ENCODE peak calls at places on chromosomes 7 and 10, in eight cellular contexts. One of them, this sample, is unnamed.

GRCh38 chr10:28177944-28178637 is 124.8 kb downstream of the MPP7 start:
- DNase-seq in iPS-NIHi11: no peak
- DNase-seq in stimulated activated CD8-positive, alpha-beta memory T cell treated with anti-CD3 and anti-CD28 coated beads, Interleukin-12 subunit alpha, Interleukin-12 subunit beta, amount 100 ng/mL, for 4 hours: no peak
- DNase-seq in 8988T: no peak
- DNase-seq in left cardiac atrium: no peak
- DNase-seq in posterior vena cava: no peak
- DNase-seq in RWPE1: peak; percentile 19
- DNase-seq in A549: no peak
- DNase-seq in this sample: peak; percentile 19

GRCh38 chr7:130814753-130815152 is 80.7 kb upstream of the KLF14 start:
- DNase-seq in 8988T: no peak
- DNase-seq in stimulated activated CD8-positive, alpha-beta memory T cell treated with anti-CD3 and anti-CD28 coated beads, Interleukin-12 subunit alpha, Interleukin-12 subunit beta, amount 100 ng/mL, for 4 hours: no peak
- DNase-seq in iPS-NIHi11: peak; percentile 19
- DNase-seq in A549: peak; percentile 32
- DNase-seq in RWPE1: no peak
- DNase-seq in posterior vena cava: no peak
- DNase-seq in left cardiac atrium: no peak
- DNase-seq in this sample: peak; percentile 67

GRCh38 chr10:29736325-29737208 is 101.8 kb upstream of the SVIL start:
- DNase-seq in RWPE1: peak; percentile 69
- DNase-seq in 8988T: peak; percentile 93
- DNase-seq in stimulated activated CD8-positive, alpha-beta memory T cell treated with anti-CD3 and anti-CD28 coated beads, Interleukin-12 subunit alpha, Interleukin-12 subunit beta, amount 100 ng/mL, for 4 hours: peak; percentile 10
- DNase-seq in left cardiac atrium: peak; percentile 73
- DNase-seq in iPS-NIHi11: peak; percentile 93
- DNase-seq in A549: peak; percentile 53
- DNase-seq in posterior vena cava: peak; percentile 88
- DNase-seq in this sample: peak; percentile 56

GRCh38 chr10:52961298-52961697 is 188.7 kb upstream of the MBL2 start:
- DNase-seq in 8988T: no peak
- DNase-seq in stimulated activated CD8-positive, alpha-beta memory T cell treated with anti-CD3 and anti-CD28 coated beads, Interleukin-12 subunit alpha, Interleukin-12 subunit beta, amount 100 ng/mL, for 4 hours: no peak
- DNase-seq in posterior vena cava: no peak
- DNase-seq in A549: no peak
- DNase-seq in RWPE1: no peak
- DNase-seq in iPS-NIHi11: no peak
- DNase-seq in left cardiac atrium: no peak
- DNase-seq in this sample: no peak

GRCh38 chr10:72170263-72170662 is 45.5 kb upstream of the ANAPC16 start:
- DNase-seq in 8988T: no peak
- DNase-seq in posterior vena cava: no peak
- DNase-seq in left cardiac atrium: no peak
- DNase-seq in A549: peak; percentile 95
- DNase-seq in iPS-NIHi11: peak; percentile 13
- DNase-seq in RWPE1: no peak
- DNase-seq in stimulated activated CD8-positive, alpha-beta memory T cell treated with anti-CD3 and anti-CD28 coated beads, Interleukin-12 subunit alpha, Interleukin-12 subunit beta, amount 100 ng/mL, for 4 hours: no peak
- DNase-seq in this sample: no peak

GRCh38 chr10:124592736-124593430 is 131.3 kb downstream of the LHPP start:
- DNase-seq in A549: no peak
- DNase-seq in iPS-NIHi11: no peak
- DNase-seq in RWPE1: no peak
- DNase-seq in left cardiac atrium: peak; percentile 5
- DNase-seq in 8988T: no peak
- DNase-seq in stimulated activated CD8-positive, alpha-beta memory T cell treated with anti-CD3 and anti-CD28 coated beads, Interleukin-12 subunit alpha, Interleukin-12 subunit beta, amount 100 ng/mL, for 4 hours: no peak
- DNase-seq in posterior vena cava: peak; percentile 47
- DNase-seq in this sample: no peak

GRCh38 chr7:68185641-68186040 is 1189.0 kb downstream of the TYW1 start:
- DNase-seq in A549: no peak
- DNase-seq in iPS-NIHi11: no peak
- DNase-seq in posterior vena cava: no peak
- DNase-seq in stimulated activated CD8-positive, alpha-beta memory T cell treated with anti-CD3 and anti-CD28 coated beads, Interleukin-12 subunit alpha, Interleukin-12 subunit beta, amount 100 ng/mL, for 4 hours: no peak
- DNase-seq in RWPE1: no peak
- DNase-seq in 8988T: no peak
- DNase-seq in left cardiac atrium: no peak
- DNase-seq in this sample: no peak

GRCh38 chr7:148545172-148545571 is 45.4 kb upstream of the C7orf33 start:
- DNase-seq in 8988T: no peak
- DNase-seq in posterior vena cava: no peak
- DNase-seq in A549: no peak
- DNase-seq in stimulated activated CD8-positive, alpha-beta memory T cell treated with anti-CD3 and anti-CD28 coated beads, Interleukin-12 subunit alpha, Interleukin-12 subunit beta, amount 100 ng/mL, for 4 hours: no peak
- DNase-seq in iPS-NIHi11: no peak
- DNase-seq in left cardiac atrium: no peak
- DNase-seq in RWPE1: no peak
- DNase-seq in this sample: no peak

GRCh38 chr10:119546009-119546408 is 3.5 kb upstream of the RGS10 start:
- DNase-seq in A549: no peak
- DNase-seq in posterior vena cava: no peak
- DNase-seq in 8988T: no peak
- DNase-seq in iPS-NIHi11: no peak
- DNase-seq in left cardiac atrium: no peak
- DNase-seq in RWPE1: no peak
- DNase-seq in stimulated activated CD8-positive, alpha-beta memory T cell treated with anti-CD3 and anti-CD28 coated beads, Interleukin-12 subunit alpha, Interleukin-12 subunit beta, amount 100 ng/mL, for 4 hours: no peak
- DNase-seq in this sample: no peak

GRCh38 chr7:42125321-42125720 is 111.7 kb downstream of the GLI3 start:
- DNase-seq in RWPE1: no peak
- DNase-seq in posterior vena cava: no peak
- DNase-seq in iPS-NIHi11: no peak
- DNase-seq in stimulated activated CD8-positive, alpha-beta memory T cell treated with anti-CD3 and anti-CD28 coated beads, Interleukin-12 subunit alpha, Interleukin-12 subunit beta, amount 100 ng/mL, for 4 hours: no peak
- DNase-seq in 8988T: no peak
- DNase-seq in left cardiac atrium: no peak
- DNase-seq in A549: no peak
- DNase-seq in this sample: no peak

This sample was measured in fibroblast of the aortic adventitia.